ENCODE peak calls at places on chromosomes 16 and 17, in eight cellular contexts. One of them, this sample, is unnamed.
A peak's percentile ranks its signal among the peaks of the same experiment; 100 is the strongest.

GRCh38 chr17:63984651-63985386 is 12.1 kb upstream of the SCN4A start:
- DNase-seq in activated T-cell treated with anti-CD3 and anti-CD28 coated beads for 1 hour: no peak
- DNase-seq in PC-9: peak; percentile 55
- DNase-seq in NCI-H2107: no peak
- DNase-seq in fibroblast of pulmonary artery: peak; percentile 90
- DNase-seq in left ventricle myocardium inferior: no peak
- DNase-seq in glutamatergic neuron: no peak
- DNase-seq in GM12865: peak; percentile 57
- DNase-seq in this sample: peak; percentile 64

GRCh38 chr16:25838724-25839186 is 147.0 kb downstream of the HS3ST4 start:
- DNase-seq in GM12865: peak; percentile 52
- DNase-seq in activated T-cell treated with anti-CD3 and anti-CD28 coated beads for 1 hour: no peak
- DNase-seq in glutamatergic neuron: no peak
- DNase-seq in NCI-H2107: peak; percentile 23
- DNase-seq in PC-9: peak; percentile 12
- DNase-seq in left ventricle myocardium inferior: no peak
- DNase-seq in fibroblast of pulmonary artery: peak; percentile 62
- DNase-seq in this sample: peak; percentile 27

GRCh38 chr17:77471984-77472836 is 331.4 kb downstream of the SEC14L1 start:
- DNase-seq in glutamatergic neuron: no peak
- DNase-seq in NCI-H2107: peak; percentile 48
- DNase-seq in fibroblast of pulmonary artery: peak; percentile 93
- DNase-seq in activated T-cell treated with anti-CD3 and anti-CD28 coated beads for 1 hour: no peak
- DNase-seq in left ventricle myocardium inferior: no peak
- DNase-seq in PC-9: peak; percentile 27
- DNase-seq in GM12865: peak; percentile 56
- DNase-seq in this sample: no peak

GRCh38 chr16:75801307-75801706 is 75.0 kb upstream of the CPHXL start:
- DNase-seq in GM12865: no peak
- DNase-seq in glutamatergic neuron: no peak
- DNase-seq in left ventricle myocardium inferior: no peak
- DNase-seq in PC-9: no peak
- DNase-seq in activated T-cell treated with anti-CD3 and anti-CD28 coated beads for 1 hour: no peak
- DNase-seq in fibroblast of pulmonary artery: no peak
- DNase-seq in NCI-H2107: no peak
- DNase-seq in this sample: no peak

GRCh38 chr17:48439875-48440505 is 10.0 kb upstream of the SKAP1 start:
- DNase-seq in PC-9: no peak
- DNase-seq in left ventricle myocardium inferior: no peak
- DNase-seq in glutamatergic neuron: no peak
- DNase-seq in fibroblast of pulmonary artery: no peak
- DNase-seq in NCI-H2107: no peak
- DNase-seq in activated T-cell treated with anti-CD3 and anti-CD28 coated beads for 1 hour: no peak
- DNase-seq in GM12865: peak; percentile 66
- DNase-seq in this sample: no peak

GRCh38 chr17:66661411-66661843 is 173.5 kb upstream of the CACNG5 start:
- DNase-seq in GM12865: peak; percentile 66
- DNase-seq in left ventricle myocardium inferior: no peak
- DNase-seq in NCI-H2107: peak; percentile 35
- DNase-seq in glutamatergic neuron: no peak
- DNase-seq in fibroblast of pulmonary artery: peak; percentile 53
- DNase-seq in activated T-cell treated with anti-CD3 and anti-CD28 coated beads for 1 hour: no peak
- DNase-seq in PC-9: peak; percentile 82
- DNase-seq in this sample: peak; percentile 95

GRCh38 chr17:19260958-19261357 is 23.8 kb downstream of the EPN2 start:
- DNase-seq in NCI-H2107: no peak
- DNase-seq in left ventricle myocardium inferior: no peak
- DNase-seq in activated T-cell treated with anti-CD3 and anti-CD28 coated beads for 1 hour: no peak
- DNase-seq in PC-9: no peak
- DNase-seq in fibroblast of pulmonary artery: no peak
- DNase-seq in glutamatergic neuron: no peak
- DNase-seq in GM12865: no peak
- DNase-seq in this sample: peak; percentile 10

GRCh38 chr16:9008335-9009260 is 44.9 kb upstream of the USP7 start:
- DNase-seq in left ventricle myocardium inferior: peak; percentile 70
- DNase-seq in glutamatergic neuron: peak; percentile 91
- DNase-seq in activated T-cell treated with anti-CD3 and anti-CD28 coated beads for 1 hour: peak; percentile 60
- DNase-seq in GM12865: peak; percentile 83
- DNase-seq in PC-9: peak; percentile 72
- DNase-seq in NCI-H2107: peak; percentile 7
- DNase-seq in fibroblast of pulmonary artery: peak; percentile 70
- DNase-seq in this sample: no peak

GRCh38 chr16:4940719-4941118 is 3.8 kb upstream of the PPL start:
- DNase-seq in glutamatergic neuron: no peak
- DNase-seq in fibroblast of pulmonary artery: no peak
- DNase-seq in left ventricle myocardium inferior: no peak
- DNase-seq in NCI-H2107: no peak
- DNase-seq in activated T-cell treated with anti-CD3 and anti-CD28 coated beads for 1 hour: no peak
- DNase-seq in PC-9: no peak
- DNase-seq in GM12865: no peak
- DNase-seq in this sample: no peak

GRCh38 chr16:83849434-83849833 is 41.7 kb downstream of the HSBP1 start:
- DNase-seq in left ventricle myocardium inferior: peak; percentile 24
- DNase-seq in NCI-H2107: no peak
- DNase-seq in GM12865: no peak
- DNase-seq in fibroblast of pulmonary artery: no peak
- DNase-seq in activated T-cell treated with anti-CD3 and anti-CD28 coated beads for 1 hour: no peak
- DNase-seq in PC-9: no peak
- DNase-seq in glutamatergic neuron: peak; percentile 29
- DNase-seq in this sample: no peak

GRCh38 chr17:61309857-61310256 is 89.8 kb upstream of the TBX2 start:
- DNase-seq in activated T-cell treated with anti-CD3 and anti-CD28 coated beads for 1 hour: no peak
- DNase-seq in fibroblast of pulmonary artery: peak; percentile 69
- DNase-seq in NCI-H2107: no peak
- DNase-seq in left ventricle myocardium inferior: no peak
- DNase-seq in GM12865: no peak
- DNase-seq in PC-9: no peak
- DNase-seq in glutamatergic neuron: no peak
- DNase-seq in this sample: no peak

GRCh38 chr17:78953356-78954350 is 26.1 kb downstream of the LGALS3BP start:
- DNase-seq in left ventricle myocardium inferior: no peak
- DNase-seq in glutamatergic neuron: peak; percentile 85
- DNase-seq in GM12865: no peak
- DNase-seq in NCI-H2107: no peak
- DNase-seq in PC-9: no peak
- DNase-seq in fibroblast of pulmonary artery: no peak
- DNase-seq in activated T-cell treated with anti-CD3 and anti-CD28 coated beads for 1 hour: no peak
- DNase-seq in this sample: no peak

GRCh38 chr17:48194097-48194550 is 86.6 kb downstream of the SNX11 start:
- DNase-seq in glutamatergic neuron: no peak
- DNase-seq in NCI-H2107: peak; percentile 27
- DNase-seq in PC-9: no peak
- DNase-seq in activated T-cell treated with anti-CD3 and anti-CD28 coated beads for 1 hour: no peak
- DNase-seq in left ventricle myocardium inferior: no peak
- DNase-seq in fibroblast of pulmonary artery: peak; percentile 41
- DNase-seq in GM12865: no peak
- DNase-seq in this sample: peak; percentile 89

GRCh38 chr17:40177275-40177874 is at the start of gene RAPGEFL1:
- DNase-seq in fibroblast of pulmonary artery: peak; percentile 62
- DNase-seq in PC-9: peak; percentile 64
- DNase-seq in GM12865: peak; percentile 82
- DNase-seq in NCI-H2107: peak; percentile 54
- DNase-seq in left ventricle myocardium inferior: peak; percentile 82
- DNase-seq in activated T-cell treated with anti-CD3 and anti-CD28 coated beads for 1 hour: peak; percentile 77
- DNase-seq in glutamatergic neuron: peak; percentile 82
- DNase-seq in this sample: no peak

GRCh38 chr16:86578499-86579267 is at the start of gene FOXL1:
- DNase-seq in fibroblast of pulmonary artery: peak; percentile 58
- DNase-seq in activated T-cell treated with anti-CD3 and anti-CD28 coated beads for 1 hour: no peak
- DNase-seq in PC-9: no peak
- DNase-seq in glutamatergic neuron: peak; percentile 76
- DNase-seq in left ventricle myocardium inferior: peak; percentile 57
- DNase-seq in NCI-H2107: no peak
- DNase-seq in GM12865: no peak
- DNase-seq in this sample: no peak

GRCh38 chr16:86089986-86090385 is 191.0 kb downstream of the IRF8 start:
- DNase-seq in glutamatergic neuron: no peak
- DNase-seq in PC-9: no peak
- DNase-seq in fibroblast of pulmonary artery: no peak
- DNase-seq in activated T-cell treated with anti-CD3 and anti-CD28 coated beads for 1 hour: no peak
- DNase-seq in NCI-H2107: no peak
- DNase-seq in GM12865: peak; percentile 70
- DNase-seq in left ventricle myocardium inferior: no peak
- DNase-seq in this sample: no peak

GRCh38 chr16:70258065-70258464 is 6.3 kb upstream of the EXOSC6 start:
- DNase-seq in GM12865: no peak
- DNase-seq in left ventricle myocardium inferior: no peak
- DNase-seq in PC-9: no peak
- DNase-seq in fibroblast of pulmonary artery: no peak
- DNase-seq in NCI-H2107: no peak
- DNase-seq in glutamatergic neuron: no peak
- DNase-seq in activated T-cell treated with anti-CD3 and anti-CD28 coated beads for 1 hour: no peak
- DNase-seq in this sample: no peak

GRCh38 chr17:19238167-19238505 is 970 bp downstream of the EPN2 start:
- DNase-seq in GM12865: no peak
- DNase-seq in glutamatergic neuron: peak; percentile 37
- DNase-seq in PC-9: peak; percentile 34
- DNase-seq in activated T-cell treated with anti-CD3 and anti-CD28 coated beads for 1 hour: peak; percentile 1
- DNase-seq in left ventricle myocardium inferior: peak; percentile 33
- DNase-seq in NCI-H2107: no peak
- DNase-seq in fibroblast of pulmonary artery: no peak
- DNase-seq in this sample: no peak

GRCh38 chr17:66230918-66231543 is 1.8 kb upstream of the APOH start:
- DNase-seq in activated T-cell treated with anti-CD3 and anti-CD28 coated beads for 1 hour: no peak
- DNase-seq in fibroblast of pulmonary artery: peak; percentile 6
- DNase-seq in left ventricle myocardium inferior: no peak
- DNase-seq in PC-9: no peak
- DNase-seq in glutamatergic neuron: no peak
- DNase-seq in NCI-H2107: no peak
- DNase-seq in GM12865: no peak
- DNase-seq in this sample: no peak

GRCh38 chr17:48539177-48539576 is 5.7 kb downstream of the HOXB2 start:
- DNase-seq in activated T-cell treated with anti-CD3 and anti-CD28 coated beads for 1 hour: no peak
- DNase-seq in GM12865: no peak
- DNase-seq in fibroblast of pulmonary artery: peak; percentile 68
- DNase-seq in PC-9: no peak
- DNase-seq in left ventricle myocardium inferior: no peak
- DNase-seq in NCI-H2107: no peak
- DNase-seq in glutamatergic neuron: no peak
- DNase-seq in this sample: no peak

GRCh38 chr17:16417896-16418683 is 2.7 kb downstream of the TRPV2 start:
- DNase-seq in NCI-H2107: no peak
- DNase-seq in left ventricle myocardium inferior: no peak
- DNase-seq in fibroblast of pulmonary artery: no peak
- DNase-seq in glutamatergic neuron: no peak
- DNase-seq in GM12865: no peak
- DNase-seq in PC-9: peak; percentile 54
- DNase-seq in activated T-cell treated with anti-CD3 and anti-CD28 coated beads for 1 hour: no peak
- DNase-seq in this sample: no peak

GRCh38 chr16:57893559-57894389 is 77.2 kb downstream of the CNGB1 start:
- DNase-seq in PC-9: peak; percentile 62
- DNase-seq in glutamatergic neuron: no peak
- DNase-seq in activated T-cell treated with anti-CD3 and anti-CD28 coated beads for 1 hour: no peak
- DNase-seq in fibroblast of pulmonary artery: peak; percentile 97
- DNase-seq in GM12865: no peak
- DNase-seq in NCI-H2107: no peak
- DNase-seq in left ventricle myocardium inferior: no peak
- DNase-seq in this sample: no peak

GRCh38 chr17:77318491-77319210 is 177.9 kb downstream of the SEC14L1 start:
- DNase-seq in left ventricle myocardium inferior: no peak
- DNase-seq in glutamatergic neuron: peak; percentile 16
- DNase-seq in GM12865: no peak
- DNase-seq in NCI-H2107: no peak
- DNase-seq in PC-9: no peak
- DNase-seq in activated T-cell treated with anti-CD3 and anti-CD28 coated beads for 1 hour: no peak
- DNase-seq in fibroblast of pulmonary artery: peak; percentile 60
- DNase-seq in this sample: no peak

GRCh38 chr16:81636298-81636960 is 142.7 kb upstream of the PLCG2 start:
- DNase-seq in fibroblast of pulmonary artery: no peak
- DNase-seq in glutamatergic neuron: no peak
- DNase-seq in activated T-cell treated with anti-CD3 and anti-CD28 coated beads for 1 hour: no peak
- DNase-seq in PC-9: no peak
- DNase-seq in NCI-H2107: no peak
- DNase-seq in GM12865: no peak
- DNase-seq in left ventricle myocardium inferior: no peak
- DNase-seq in this sample: no peak

GRCh38 chr16:11372073-11372923 is 27.0 kb downstream of the RMI2 start:
- DNase-seq in fibroblast of pulmonary artery: no peak
- DNase-seq in glutamatergic neuron: no peak
- DNase-seq in PC-9: no peak
- DNase-seq in left ventricle myocardium inferior: no peak
- DNase-seq in NCI-H2107: no peak
- DNase-seq in GM12865: no peak
- DNase-seq in activated T-cell treated with anti-CD3 and anti-CD28 coated beads for 1 hour: no peak
- DNase-seq in this sample: no peak

GRCh38 chr16:66751135-66751991 is at the start of gene DYNC1LI2:
- DNase-seq in PC-9: peak; percentile 80
- DNase-seq in activated T-cell treated with anti-CD3 and anti-CD28 coated beads for 1 hour: peak; percentile 71
- DNase-seq in GM12865: peak; percentile 87
- DNase-seq in glutamatergic neuron: peak; percentile 86
- DNase-seq in NCI-H2107: peak; percentile 45
- DNase-seq in left ventricle myocardium inferior: peak; percentile 85
- DNase-seq in fibroblast of pulmonary artery: peak; percentile 71
- DNase-seq in this sample: peak; percentile 34

GRCh38 chr16:86529160-86529559 is 18.8 kb downstream of the FOXF1 start:
- DNase-seq in PC-9: no peak
- DNase-seq in NCI-H2107: no peak
- DNase-seq in glutamatergic neuron: no peak
- DNase-seq in activated T-cell treated with anti-CD3 and anti-CD28 coated beads for 1 hour: no peak
- DNase-seq in left ventricle myocardium inferior: peak; percentile 1
- DNase-seq in GM12865: no peak
- DNase-seq in fibroblast of pulmonary artery: no peak
- DNase-seq in this sample: no peak

GRCh38 chr17:40433551-40434384 is 9.5 kb upstream of the IGFBP4 start:
- DNase-seq in glutamatergic neuron: no peak
- DNase-seq in left ventricle myocardium inferior: no peak
- DNase-seq in GM12865: no peak
- DNase-seq in fibroblast of pulmonary artery: peak; percentile 36
- DNase-seq in NCI-H2107: no peak
- DNase-seq in PC-9: no peak
- DNase-seq in activated T-cell treated with anti-CD3 and anti-CD28 coated beads for 1 hour: no peak
- DNase-seq in this sample: no peak

GRCh38 chr17:52157603-52158449 is 688 bp downstream of the CA10 start:
- DNase-seq in NCI-H2107: no peak
- DNase-seq in GM12865: no peak
- DNase-seq in fibroblast of pulmonary artery: no peak
- DNase-seq in glutamatergic neuron: peak; percentile 45
- DNase-seq in activated T-cell treated with anti-CD3 and anti-CD28 coated beads for 1 hour: no peak
- DNase-seq in PC-9: no peak
- DNase-seq in left ventricle myocardium inferior: no peak
- DNase-seq in this sample: no peak

GRCh38 chr16:25048146-25048618 is 33.0 kb upstream of the ARHGAP17 start:
- DNase-seq in fibroblast of pulmonary artery: no peak
- DNase-seq in PC-9: no peak
- DNase-seq in left ventricle myocardium inferior: no peak
- DNase-seq in glutamatergic neuron: no peak
- DNase-seq in activated T-cell treated with anti-CD3 and anti-CD28 coated beads for 1 hour: no peak
- DNase-seq in NCI-H2107: no peak
- DNase-seq in GM12865: no peak
- DNase-seq in this sample: no peak

GRCh38 chr16:90046971-90047713 is 27.9 kb upstream of the DBNDD1 start:
- DNase-seq in left ventricle myocardium inferior: peak; percentile 65
- DNase-seq in glutamatergic neuron: no peak
- DNase-seq in activated T-cell treated with anti-CD3 and anti-CD28 coated beads for 1 hour: no peak
- DNase-seq in NCI-H2107: no peak
- DNase-seq in GM12865: no peak
- DNase-seq in fibroblast of pulmonary artery: peak; percentile 72
- DNase-seq in PC-9: peak; percentile 80
- DNase-seq in this sample: no peak

GRCh38 chr17:50834786-50835562 is 412 bp upstream of the WFIKKN2 start:
- DNase-seq in glutamatergic neuron: no peak
- DNase-seq in GM12865: no peak
- DNase-seq in fibroblast of pulmonary artery: peak; percentile 42
- DNase-seq in left ventricle myocardium inferior: no peak
- DNase-seq in NCI-H2107: no peak
- DNase-seq in PC-9: no peak
- DNase-seq in activated T-cell treated with anti-CD3 and anti-CD28 coated beads for 1 hour: no peak
- DNase-seq in this sample: no peak

GRCh38 chr16:86337138-86337537 is 173.2 kb upstream of the FOXF1 start:
- DNase-seq in left ventricle myocardium inferior: no peak
- DNase-seq in activated T-cell treated with anti-CD3 and anti-CD28 coated beads for 1 hour: no peak
- DNase-seq in GM12865: no peak
- DNase-seq in PC-9: no peak
- DNase-seq in fibroblast of pulmonary artery: no peak
- DNase-seq in NCI-H2107: no peak
- DNase-seq in glutamatergic neuron: no peak
- DNase-seq in this sample: no peak

GRCh38 chr16:22874394-22874793 is 60.4 kb downstream of the HS3ST2 start:
- DNase-seq in fibroblast of pulmonary artery: no peak
- DNase-seq in left ventricle myocardium inferior: no peak
- DNase-seq in PC-9: no peak
- DNase-seq in NCI-H2107: no peak
- DNase-seq in GM12865: no peak
- DNase-seq in activated T-cell treated with anti-CD3 and anti-CD28 coated beads for 1 hour: no peak
- DNase-seq in glutamatergic neuron: no peak
- DNase-seq in this sample: no peak